ENCODE peak calls at places on chromosome 6, in seven cellular contexts. V is GM12878, C is breast epithelium, T is K562, I is H1, M is GM12891, O is stomach. K is an unnamed sample.
A peak's percentile ranks its signal among the peaks of the same experiment; 100 is the strongest.

GRCh38 chr6:169251822-169252804 is 1.5 kb downstream of the THBS2 start:
- DNase-seq in M (no peak), C (no peak), V (no peak), I (no peak), O (peak; percentile 17), T (no peak), K (no peak)

GRCh38 chr6:130516604-130517003 is 150.8 kb downstream of the TMEM200A start:
- DNase-seq in O (no peak), C (no peak), M (no peak), T (no peak), V (no peak), I (no peak), K (no peak)

GRCh38 chr6:91868539-91869202 is 1281.8 kb upstream of the MAP3K7 start:
- DNase-seq in T (no peak), I (no peak), C (no peak), V (no peak), O (no peak), M (no peak), K (no peak)

GRCh38 chr6:165184192-165184979 is 125.0 kb downstream of the C6orf118 start:
- DNase-seq in M (no peak), T (no peak), O (no peak), I (no peak), C (no peak), V (no peak), K (no peak)

GRCh38 chr6:35583893-35584688 is 71.4 kb upstream of the TULP1 start:
- DNase-seq in I (peak; percentile 23), C (peak; percentile 70), T (peak; percentile 54), V (peak; percentile 37), O (peak; percentile 73), M (no peak), K (no peak)

GRCh38 chr6:108942556-108943492 is 94.6 kb downstream of the ARMC2 start:
- DNase-seq in M (no peak), I (no peak), C (no peak), T (peak; percentile 32), O (no peak), V (no peak), K (no peak)

GRCh38 chr6:28940294-28940858 is 16.6 kb upstream of the TRIM27 start:
- DNase-seq in O (no peak), V (peak; percentile 37), T (peak; percentile 70), C (no peak), M (no peak), I (peak; percentile 50), K (no peak)

GRCh38 chr6:40906759-40907158 is 132.3 kb downstream of the UNC5CL start:
- DNase-seq in M (no peak), O (no peak), T (no peak), C (no peak), I (no peak), V (no peak), K (no peak)

GRCh38 chr6:105537981-105538578 is 135.2 kb upstream of the PREP start:
- DNase-seq in C (no peak), I (no peak), O (no peak), T (no peak), V (no peak), M (no peak), K (no peak)

DNA sequence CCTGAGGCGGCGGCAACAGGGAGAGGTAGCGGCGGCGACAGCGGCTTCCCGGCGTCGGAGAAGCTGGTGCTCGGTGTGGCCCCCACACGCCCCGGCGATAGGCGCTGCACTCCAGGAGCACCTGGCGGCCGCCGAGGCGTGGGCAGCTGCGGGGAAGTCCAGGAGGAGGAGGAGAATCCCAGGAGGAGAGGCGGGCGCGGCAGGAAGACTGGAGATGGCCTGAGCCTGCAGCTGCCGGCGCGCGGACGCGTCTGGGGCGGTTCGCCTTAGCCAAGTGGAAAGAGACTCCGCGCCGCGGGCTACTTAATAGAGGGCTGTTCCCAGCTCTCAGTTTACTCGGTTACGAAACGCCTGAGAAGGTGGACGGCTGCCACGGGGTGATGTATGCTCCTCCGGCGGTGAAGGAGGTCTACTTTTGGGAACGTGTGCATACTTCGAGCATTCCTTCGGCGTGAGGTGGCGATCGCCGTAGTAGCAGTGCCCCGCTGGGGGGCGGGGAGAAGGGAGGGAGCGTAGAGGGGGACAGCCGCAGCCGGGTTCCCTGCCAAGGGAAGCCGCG is at the start of gene COL12A1:
- DNase-seq in O (peak; percentile 80), C (peak; percentile 91), T (no peak), I (no peak), M (no peak), V (no peak), K (peak; percentile 13)
- TF ChIP-seq POLR2AphosphoS5 in O (peak; percentile 58), C (peak; percentile 94), T (no peak), I (no peak), M (no peak), V (no peak), K (no peak)

GRCh38 chr6:127117979-127118504 is 429 bp upstream of the RSPO3 start:
- DNase-seq in T (no peak), C (no peak), O (no peak), V (no peak), I (no peak), M (no peak), K (peak; percentile 2)
- TF ChIP-seq POLR2AphosphoS5 in T (no peak), C (no peak), O (no peak), V (no peak), I (no peak), M (no peak), K (no peak)

DNA sequence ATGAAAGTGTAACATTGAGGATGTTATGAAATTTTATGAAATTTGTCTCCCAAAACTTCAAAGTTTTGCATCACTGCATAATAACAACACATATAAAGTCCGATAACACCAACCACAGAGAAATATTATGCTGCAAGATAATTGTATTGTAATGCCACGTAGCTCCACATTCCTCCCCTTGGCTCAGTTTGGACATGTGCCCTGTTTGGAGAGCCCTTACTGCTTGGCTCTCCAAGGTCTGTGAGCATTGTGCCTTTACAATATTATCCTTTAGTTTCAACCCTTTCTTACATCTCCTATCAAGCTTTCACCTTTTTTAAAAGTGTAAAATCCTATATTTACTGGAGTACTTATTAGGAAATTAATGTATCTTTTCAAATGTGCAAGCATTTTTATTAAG is 10.8 kb downstream of the HBS1L start:
- DNase-seq in I (no peak), M (no peak), O (no peak), V (no peak), T (no peak), C (no peak), K (no peak)
- TF ChIP-seq POLR2AphosphoS5 in I (no peak), M (no peak), O (no peak), V (no peak), T (no peak), C (no peak), K (no peak)

GRCh38 chr6:39166189-39166917 is 51.4 kb upstream of the SAYSD1 start:
- DNase-seq in M (peak; percentile 80), I (peak; percentile 79), O (peak; percentile 81), T (peak; percentile 89), C (peak; percentile 68), V (peak; percentile 20), K (peak; percentile 80)
- TF ChIP-seq POLR2AphosphoS5 in M (no peak), I (peak; percentile 40), O (no peak), T (no peak), C (no peak), V (no peak), K (no peak)

GRCh38 chr6:113632220-113632864 is 224.8 kb upstream of the MARCKS start:
- DNase-seq in C (no peak), I (no peak), T (no peak), V (peak; percentile 91), M (no peak), O (peak; percentile 45), K (no peak)
- TF ChIP-seq POLR2AphosphoS5 in C (no peak), I (no peak), T (no peak), V (peak; percentile 92), M (peak; percentile 90), O (no peak), K (peak; percentile 88)

GRCh38 chr6:37279366-37280134 is 21.6 kb upstream of the TMEM217 start:
- DNase-seq in C (no peak), V (no peak), I (no peak), M (no peak), T (no peak), O (no peak), K (no peak)
- TF ChIP-seq POLR2AphosphoS5 in C (no peak), V (no peak), I (no peak), M (no peak), T (no peak), O (no peak), K (no peak)

GRCh38 chr6:160057080-160057479 is 64.5 kb upstream of the SLC22A1 start:
- DNase-seq in O (no peak), T (no peak), I (no peak), M (no peak), V (no peak), C (peak; percentile 19), K (no peak)
- TF ChIP-seq POLR2AphosphoS5 in O (no peak), T (no peak), I (no peak), M (no peak), V (no peak), C (no peak), K (no peak)

DNA sequence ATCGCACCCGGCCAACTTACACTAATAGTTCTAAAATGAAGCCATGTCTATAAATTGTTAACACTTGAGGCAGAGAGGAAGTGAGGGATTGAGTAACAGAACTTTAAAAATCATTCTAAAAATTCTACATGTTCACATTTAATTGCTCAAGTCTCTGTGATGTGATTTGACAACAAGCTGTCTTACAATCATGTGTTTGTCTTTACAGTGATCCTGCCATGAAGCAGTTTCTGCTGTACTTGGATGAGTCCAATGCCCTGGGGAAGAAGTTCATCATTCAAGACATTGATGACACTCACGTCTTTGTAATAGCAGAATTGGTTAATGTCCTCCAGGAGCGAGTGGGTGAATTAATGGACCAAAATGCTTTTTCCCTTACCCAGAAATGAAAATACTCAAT is 23.6 kb downstream of the GTF2H5 start:
- DNase-seq in T (no peak), O (no peak), V (no peak), I (no peak), M (no peak), C (no peak), K (no peak)
- TF ChIP-seq POLR2AphosphoS5 in T (no peak), O (no peak), V (no peak), I (no peak), M (no peak), C (no peak), K (no peak)

K was measured in GM12892.